ENCODE peak calls at places on chromosomes 16 and 17, in eight cellular contexts. Q is HCT116, X is GM23338, N is neural progenitor cell, I is OCI-LY7, L is PC-3, W is hepatocyte, B is MM.1S. P is an unnamed sample.

GRCh38 chr17:75902406-75902805 is 2.3 kb downstream of the MRPL38 start:
- DNase-seq in Q (no peak), X (no peak), N (no peak), I (no peak), L (no peak), W (no peak), B (no peak), P (no peak)

GRCh38 chr17:76558210-76559095 is 18.6 kb downstream of the PRCD start:
- DNase-seq in Q (no peak), X (no peak), N (peak; percentile 43), I (peak; percentile 57), L (peak; percentile 52), W (no peak), B (peak; percentile 40), P (peak; percentile 63)

GRCh38 chr17:549197-550040 is 165.2 kb downstream of the VPS53 start:
- DNase-seq in Q (no peak), X (no peak), N (no peak), I (no peak), L (no peak), W (peak; percentile 65), B (no peak), P (peak; percentile 80)

GRCh38 chr16:20910781-20911321 is 10.3 kb downstream of the LYRM1 start:
- DNase-seq in Q (peak; percentile 75), X (no peak), N (no peak), I (no peak), L (peak; percentile 91), W (peak; percentile 34), B (no peak), P (peak; percentile 93)

GRCh38 chr17:66849851-66850580 is 15.1 kb downstream of the CACNG5 start:
- DNase-seq in Q (no peak), X (no peak), N (no peak), I (no peak), L (no peak), W (no peak), B (no peak), P (no peak)

GRCh38 chr16:77364770-77365169 is 70.1 kb downstream of the ADAMTS18 start:
- DNase-seq in Q (no peak), X (no peak), N (no peak), I (no peak), L (no peak), W (no peak), B (no peak), P (no peak)

GRCh38 chr16:73213761-73214480 is 166.0 kb upstream of the ZFHX3 start:
- DNase-seq in Q (no peak), X (no peak), N (no peak), I (no peak), L (peak; percentile 9), W (no peak), B (no peak), P (peak; percentile 49)

GRCh38 chr16:13997933-13998332 is 73.2 kb upstream of the MRTFB start:
- DNase-seq in Q (no peak), X (no peak), N (no peak), I (peak; percentile 92), L (peak; percentile 27), W (no peak), B (peak; percentile 45), P (no peak)

GRCh38 chr17:37124074-37124824 is 175.5 kb downstream of the AATF start:
- DNase-seq in Q (no peak), X (no peak), N (no peak), I (no peak), L (no peak), W (no peak), B (no peak), P (no peak)

GRCh38 chr16:48526058-48526957 is 83.7 kb downstream of the N4BP1 start:
- DNase-seq in Q (peak; percentile 66), X (peak; percentile 87), N (peak; percentile 55), I (peak; percentile 58), L (peak; percentile 81), W (peak; percentile 84), B (peak; percentile 51), P (no peak)

GRCh38 chr16:54720259-54720658 is 210.4 kb upstream of the IRX5 start:
- DNase-seq in Q (no peak), X (no peak), N (no peak), I (no peak), L (no peak), W (no peak), B (no peak), P (no peak)

GRCh38 chr17:312476-313148 is 40.0 kb downstream of the RPH3AL start:
- DNase-seq in Q (no peak), X (no peak), N (no peak), I (no peak), L (no peak), W (no peak), B (no peak), P (no peak)

GRCh38 chr16:57988929-57989328 is 11.5 kb downstream of the ZNF319 start:
- DNase-seq in Q (no peak), X (no peak), N (no peak), I (no peak), L (no peak), W (no peak), B (no peak), P (no peak)

GRCh38 chr16:67148221-67148620 is 2.6 kb downstream of the B3GNT9 start:
- DNase-seq in Q (no peak), X (no peak), N (no peak), I (no peak), L (no peak), W (no peak), B (no peak), P (no peak)
- H3K27ac ChIP-seq in Q (no peak overlapping the region), X (no peak overlapping the region), N (no peak overlapping the region), I (no peak overlapping the region), L (no peak overlapping the region), W (no peak overlapping the region), B (no peak overlapping the region), P (no peak overlapping the region)

GRCh38 chr17:28533091-28533670 is 19.2 kb downstream of the UNC119 start:
- DNase-seq in Q (no peak), X (no peak), N (no peak), I (no peak), L (no peak), W (no peak), B (no peak), P (peak; percentile 67)
- TF ChIP-seq EZH2phosphoT487 in Q (no peak), X (no peak), N (no peak), I (no peak), L (no peak), W (no peak), B (no peak), P (no peak)

GRCh38 chr16:8850279-8850885 is 18.4 kb downstream of the CARHSP1 start:
- DNase-seq in Q (no peak), X (no peak), N (no peak), I (no peak), L (peak; percentile 77), W (no peak), B (no peak), P (peak; percentile 92)
- H4K20me1 ChIP-seq in Q (no peaks in the 10 kb centered on the region), X (peaks cover 3% of the 10 kb centered on the region), N (peaks cover 28% of the 10 kb centered on the region), I (no peaks in the 10 kb centered on the region), L (no peaks in the 10 kb centered on the region), W (peaks cover 13% of the 10 kb centered on the region), B (peaks cover 8% of the 10 kb centered on the region), P (no peaks in the 10 kb centered on the region)

DNA sequence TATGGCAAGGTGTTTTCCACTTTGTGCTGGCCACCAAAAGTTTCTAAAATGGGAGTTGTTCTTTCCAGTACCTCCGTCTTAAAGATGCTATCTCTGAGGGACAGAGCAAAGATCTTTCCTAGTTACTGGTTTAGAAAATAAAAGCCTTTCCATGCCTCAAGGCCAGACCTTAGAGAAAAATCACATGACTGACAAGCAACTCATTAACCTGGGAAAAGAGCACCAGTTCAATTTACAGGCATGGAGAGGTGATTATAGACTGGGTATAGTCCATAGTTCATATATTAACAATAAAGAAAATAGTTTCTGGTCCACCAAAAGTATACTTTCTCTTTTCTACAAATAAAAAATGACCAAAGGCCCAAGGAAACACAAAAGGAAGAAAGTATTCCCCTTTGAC is 230.7 kb downstream of the TOX3 start:
- DNase-seq in Q (no peak), X (no peak), N (no peak), I (no peak), L (no peak), W (peak; percentile 28), B (no peak), P (no peak)
- H3K27ac ChIP-seq in Q (no peak overlapping the region), X (no peak overlapping the region), N (no peak overlapping the region), I (no peak overlapping the region), L (no peak overlapping the region), W (peak overlapping the region; percentile 47), B (no peak overlapping the region), P (no peak overlapping the region)

DNA sequence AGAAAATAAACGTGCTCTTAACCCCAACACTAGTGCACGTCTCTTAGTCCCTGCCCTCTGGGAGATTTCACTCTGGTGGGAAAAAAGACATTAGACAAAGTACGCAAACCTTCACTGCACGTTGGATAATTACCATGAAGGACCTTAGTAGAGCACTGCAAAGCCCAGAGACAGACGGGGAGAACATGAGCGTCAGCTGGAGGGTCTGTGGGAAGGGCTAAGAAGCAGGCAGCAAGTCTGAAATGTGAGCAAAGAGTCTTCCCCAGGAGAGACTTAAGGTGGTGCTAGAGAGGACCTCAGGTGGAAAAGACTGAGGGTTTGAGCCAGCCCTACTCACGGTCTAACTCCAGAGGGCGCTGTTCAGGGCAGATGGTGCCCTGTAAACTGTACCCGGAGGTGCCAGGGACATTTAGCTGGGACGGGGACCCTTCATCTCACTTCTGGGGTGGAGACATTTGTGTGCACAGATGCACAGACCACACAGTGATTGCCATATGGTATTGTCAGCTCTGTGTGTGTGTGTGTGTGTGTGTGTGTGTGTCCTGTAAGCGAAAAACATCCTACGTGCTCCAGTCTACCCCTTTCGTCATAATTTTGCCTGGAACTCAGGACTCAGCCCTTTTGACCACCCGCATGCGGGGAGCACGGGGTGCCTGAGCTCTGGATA is 9.9 kb upstream of the STAC2 start:
- DNase-seq in Q (peak; percentile 87), X (peak; percentile 96), N (peak; percentile 87), I (peak; percentile 86), L (peak; percentile 51), W (peak; percentile 61), B (peak; percentile 74), P (peak; percentile 76)
- TF ChIP-seq EZH2phosphoT487 in Q (no peak), X (no peak), N (no peak), I (no peak), L (no peak), W (no peak), B (no peak), P (no peak)

DNA sequence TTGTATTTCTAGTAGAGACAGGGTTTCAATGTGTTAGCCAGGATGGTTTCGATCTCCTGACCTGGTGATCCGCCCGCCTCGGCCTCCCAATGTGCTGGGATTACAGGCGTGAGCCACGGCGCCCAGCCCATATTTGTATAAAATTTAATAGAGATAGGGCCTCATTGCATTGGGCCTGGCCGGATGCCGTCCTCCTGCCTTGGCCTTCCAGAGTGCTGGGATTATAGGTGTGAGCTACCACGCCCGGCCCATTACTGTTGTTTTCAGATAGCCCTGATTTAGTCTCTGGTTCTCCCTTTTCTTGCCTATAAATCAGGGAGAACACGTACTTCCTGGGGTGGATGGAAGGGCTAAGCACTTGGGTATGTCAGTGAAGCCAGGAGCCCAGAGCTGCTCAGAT is 3.5 kb downstream of the DEF8 start:
- DNase-seq in Q (no peak), X (no peak), N (no peak), I (no peak), L (no peak), W (no peak), B (no peak), P (no peak)
- H4K20me1 ChIP-seq in Q (no peaks in the 10 kb centered on the region), X (no peaks in the 10 kb centered on the region), N (peaks cover 27% of the 10 kb centered on the region), I (no peaks in the 10 kb centered on the region), L (no peaks in the 10 kb centered on the region), W (peaks cover 2% of the 10 kb centered on the region), B (no peaks in the 10 kb centered on the region), P (no peaks in the 10 kb centered on the region)

DNA sequence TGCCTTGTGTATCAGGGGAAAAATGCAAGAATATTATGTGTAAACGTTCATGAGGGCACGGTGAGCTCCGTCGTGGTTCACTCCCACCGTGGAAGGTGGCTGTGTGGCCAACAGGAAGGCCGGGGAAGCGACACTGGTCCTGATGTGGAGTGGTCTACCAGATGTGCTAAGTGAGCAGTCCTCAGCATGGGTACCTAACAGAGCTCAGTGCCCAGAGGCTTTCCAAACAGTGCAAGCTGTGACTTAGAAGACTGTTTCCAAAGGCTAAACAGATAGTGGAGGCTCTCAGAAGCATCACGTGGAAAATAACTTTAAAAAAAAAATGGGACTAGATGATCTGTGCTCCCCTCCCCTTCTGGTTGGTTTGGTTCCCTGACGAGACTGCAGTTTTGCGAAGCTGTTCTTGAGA is 199.3 kb upstream of the CHMP6 start:
- DNase-seq in Q (no peak), X (no peak), N (no peak), I (no peak), L (no peak), W (no peak), B (no peak), P (peak; percentile 32)
- H3K27ac ChIP-seq in Q (peak overlapping the region; percentile 89), X (no peak overlapping the region), N (no peak overlapping the region), I (no peak overlapping the region), L (peak overlapping the region; percentile 95), W (peak overlapping the region; percentile 87), B (no peak overlapping the region), P (peak overlapping the region; percentile 60)

P was measured in GM23248.